ENCODE peak calls at places on chromosomes 16 and 17, in five cellular contexts. D is stimulated activated CD4-positive, alpha-beta T cell treated with anti-CD3 and anti-CD28 coated beads, Interleukin-12 subunit alpha, Interleukin-12 subunit beta, amount 100 ng/mL, for 48 hours; W is activated T-cell treated with anti-CD3 and anti-CD28 coated beads, Interleukin-2, amount 50 U/mL, for 4 hours; S is naive thymus-derived CD8-positive, alpha-beta T cell; L is fibroblast of pulmonary artery. J is an unnamed sample.

GRCh38 chr17:15502315-15503112 is 35.1 kb upstream of the CDRT4 start:
- DNase-seq in D (peak), W (peak), S (peak), L (peak), J (peak)

GRCh38 chr16:85535352-85536072 is 77.6 kb upstream of the GSE1 start:
- DNase-seq in D (no peak), W (no peak), S (no peak), L (no peak), J (no peak)

GRCh38 chr16:11133344-11133921 is 122.6 kb downstream of the SOCS1 start:
- DNase-seq in D (no peak), W (no peak), S (no peak), L (peak), J (no peak)

GRCh38 chr17:57600092-57600491 is 145.0 kb downstream of the CCDC182 start:
- DNase-seq in D (no peak), W (no peak), S (peak), L (no peak), J (no peak)

GRCh38 chr17:50882851-50883250 is 16.7 kb upstream of the TOB1 start:
- DNase-seq in D (no peak), W (no peak), S (no peak), L (peak), J (no peak)

GRCh38 chr16:88688013-88688778 is 1.9 kb upstream of the SNAI3 start:
- DNase-seq in D (no peak), W (no peak), S (no peak), L (no peak), J (peak)

GRCh38 chr16:9525037-9525436 is 433.6 kb downstream of the HAPSTR1 start:
- DNase-seq in D (no peak), W (no peak), S (no peak), L (no peak), J (no peak)

GRCh38 chr17:74690409-74690825 is 22.3 kb downstream of the CD300LF start:
- DNase-seq in D (no peak), W (no peak), S (no peak), L (no peak), J (no peak)

GRCh38 chr16:89197033-89197632 is 3.2 kb downstream of the SLC22A31 start:
- DNase-seq in D (no peak), W (no peak), S (no peak), L (no peak), J (no peak)

GRCh38 chr16:1687427-1688316 is 9.6 kb downstream of the JPT2 start:
- DNase-seq in D (no peak), W (no peak), S (no peak), L (no peak), J (no peak)

GRCh38 chr17:59165933-59166342 is 10.4 kb downstream of the PRR11 start:
- DNase-seq in D (no peak), W (peak), S (no peak), L (peak), J (peak)

GRCh38 chr16:69123894-69124293 is 8.5 kb downstream of the CHTF8 start:
- DNase-seq in D (peak), W (peak), S (peak), L (peak), J (peak)

GRCh38 chr17:77146882-77147281 is 6.1 kb downstream of the SEC14L1 start:
- DNase-seq in D (no peak), W (no peak), S (no peak), L (no peak), J (no peak)

GRCh38 chr16:48813485-48813884 is 203.5 kb upstream of the N4BP1 start:
- DNase-seq in D (no peak), W (no peak), S (no peak), L (no peak), J (no peak)

GRCh38 chr17:18070861-18071340 is 16.8 kb upstream of the DRG2 start:
- DNase-seq in D (no peak), W (no peak), S (no peak), L (peak), J (peak)

GRCh38 chr16:30028438-30029093 is 2.5 kb downstream of the TLCD3B start:
- DNase-seq in D (no peak), W (no peak), S (no peak), L (no peak), J (peak)

GRCh38 chr16:23948949-23949392 is 113.2 kb downstream of the PRKCB start:
- DNase-seq in D (no peak), W (peak), S (peak), L (no peak), J (no peak)

J was measured in neural progenitor cell.